ENCODE peak calls at places on chromosomes 7 and 10, in eight cellular contexts. N is cardiac muscle cell, H is left lung, Y is AG09319, K is neural crest cell, M is left ventricle myocardium inferior, E is fibroblast of mammary gland, D is right atrium auricular region. F is an unnamed sample.

GRCh38 chr10:35640474-35640873 is 1.6 kb downstream of the FZD8 start:
- DNase-seq in N (peak), H (peak), Y (no peak), K (peak), M (peak), E (peak), D (peak), F (peak)

GRCh38 chr7:132655071-132655761 is 78.9 kb upstream of the PLXNA4 start:
- DNase-seq in N (peak), H (peak), Y (no peak), K (no peak), M (peak), E (peak), D (peak), F (no peak)

GRCh38 chr10:61398730-61399129 is 54.5 kb downstream of the TMEM26 start:
- DNase-seq in N (no peak), H (no peak), Y (no peak), K (no peak), M (no peak), E (no peak), D (no peak), F (no peak)

GRCh38 chr10:58023341-58024073 is 244.2 kb downstream of the IPMK start:
- DNase-seq in N (no peak), H (no peak), Y (peak), K (no peak), M (no peak), E (peak), D (no peak), F (no peak)

GRCh38 chr7:71733108-71733870 is 601.3 kb downstream of the GALNT17 start:
- DNase-seq in N (peak), H (peak), Y (peak), K (peak), M (peak), E (peak), D (peak), F (peak)

GRCh38 chr10:24907956-24908355 is 44.5 kb downstream of the PRTFDC1 start:
- DNase-seq in N (no peak), H (no peak), Y (no peak), K (no peak), M (no peak), E (no peak), D (no peak), F (no peak)

GRCh38 chr10:93357680-93358079 is 124.5 kb downstream of the MYOF start:
- DNase-seq in N (peak), H (no peak), Y (no peak), K (no peak), M (no peak), E (peak), D (no peak), F (no peak)

GRCh38 chr7:66070222-66070621 is 5.4 kb upstream of the ASL start:
- DNase-seq in N (no peak), H (no peak), Y (no peak), K (no peak), M (no peak), E (peak), D (no peak), F (no peak)

GRCh38 chr10:87915989-87916388 is 52.6 kb downstream of the PTEN start:
- DNase-seq in N (no peak), H (no peak), Y (no peak), K (no peak), M (no peak), E (peak), D (no peak), F (no peak)

GRCh38 chr7:40469481-40469880 is 334.7 kb downstream of the SUGCT start:
- DNase-seq in N (no peak), H (no peak), Y (no peak), K (no peak), M (no peak), E (peak), D (no peak), F (no peak)

GRCh38 chr7:159139202-159139601 is 5.5 kb downstream of the VIPR2 start:
- DNase-seq in N (no peak), H (no peak), Y (no peak), K (no peak), M (no peak), E (no peak), D (no peak), F (no peak)

GRCh38 chr7:6479067-6479466 is 31.3 kb upstream of the DAGLB start:
- DNase-seq in N (no peak), H (no peak), Y (no peak), K (no peak), M (no peak), E (no peak), D (no peak), F (peak)

GRCh38 chr7:63025815-63026214 is 972.8 kb upstream of the ZNF722 start:
- DNase-seq in N (no peak), H (no peak), Y (no peak), K (no peak), M (no peak), E (no peak), D (no peak), F (no peak)

GRCh38 chr7:145845345-145845744 is 271.3 kb upstream of the CNTNAP2 start:
- DNase-seq in N (no peak), H (no peak), Y (no peak), K (no peak), M (no peak), E (no peak), D (no peak), F (no peak)

GRCh38 chr7:145850636-145851035 is 266.0 kb upstream of the CNTNAP2 start:
- DNase-seq in N (no peak), H (no peak), Y (no peak), K (no peak), M (no peak), E (no peak), D (no peak), F (no peak)

DNA sequence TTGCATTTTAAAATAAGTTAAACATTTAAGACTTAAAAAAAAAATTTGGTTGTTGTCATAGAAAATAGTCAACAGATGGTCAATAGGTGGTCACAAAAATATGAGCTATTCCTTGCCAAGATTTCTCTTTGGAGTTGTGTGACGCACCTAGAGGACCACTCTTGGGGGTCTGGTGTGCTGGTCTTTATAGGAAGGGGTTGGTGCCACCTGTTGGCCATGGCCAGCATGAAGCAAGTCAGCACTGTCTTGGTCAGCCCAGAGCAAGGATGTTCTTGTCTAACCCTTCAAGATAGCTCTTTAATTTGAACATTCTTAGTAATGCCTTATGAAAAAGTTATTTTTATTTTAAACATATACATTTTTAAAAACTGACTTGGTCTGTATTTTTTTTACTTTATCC is 267.9 kb upstream of the CNTNAP2 start:
- DNase-seq in N (peak), H (no peak), Y (no peak), K (peak), M (no peak), E (no peak), D (no peak), F (no peak)
- TF ChIP-seq CTCF in N (peak), H (no peak), Y (no peak), K (peak), M (peak), E (no peak), D (no peak), F (no peak)

GRCh38 chr7:23075571-23075970 is 30.0 kb upstream of the KLHL7 start:
- DNase-seq in N (peak), H (no peak), Y (no peak), K (no peak), M (peak), E (no peak), D (no peak), F (no peak)

GRCh38 chr7:23076774-23077173 is 28.8 kb upstream of the KLHL7 start:
- DNase-seq in N (no peak), H (no peak), Y (no peak), K (no peak), M (no peak), E (no peak), D (no peak), F (no peak)

GRCh38 chr7:23074443-23075244 is 30.9 kb upstream of the KLHL7 start:
- DNase-seq in N (no peak), H (no peak), Y (no peak), K (no peak), M (no peak), E (no peak), D (no peak), F (no peak)

GRCh38 chr7:23067271-23067670 is 38.3 kb upstream of the KLHL7 start:
- DNase-seq in N (no peak), H (no peak), Y (no peak), K (no peak), M (no peak), E (peak), D (no peak), F (no peak)

GRCh38 chr7:23072916-23073315 is 32.7 kb upstream of the KLHL7 start:
- DNase-seq in N (peak), H (no peak), Y (no peak), K (no peak), M (no peak), E (no peak), D (no peak), F (no peak)
- TF ChIP-seq CTCF in N (peak), H (no peak), Y (no peak), K (no peak), M (no peak), E (no peak), D (no peak), F (no peak)

DNA sequence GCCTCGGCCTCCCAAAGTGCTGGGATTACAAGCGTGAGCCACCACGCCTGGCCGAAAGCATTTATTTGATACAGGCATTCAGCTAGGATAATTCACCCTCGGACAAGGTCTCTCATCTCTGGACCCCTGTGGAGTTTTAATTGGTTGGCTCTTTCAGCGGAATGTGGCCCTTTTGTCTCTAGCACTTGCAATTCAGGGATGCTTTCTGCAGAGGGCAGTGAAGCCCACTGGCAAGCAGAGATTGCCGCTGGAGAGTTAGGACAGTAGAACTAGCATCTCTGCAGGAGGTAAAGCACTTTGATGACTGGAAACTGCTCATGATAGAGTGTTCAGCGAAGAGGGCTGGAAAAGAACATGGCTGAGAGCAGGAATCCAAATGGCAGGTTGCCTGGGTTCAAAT is 62.0 kb downstream of the SUFU start:
- DNase-seq in N (no peak), H (no peak), Y (no peak), K (no peak), M (no peak), E (no peak), D (no peak), F (no peak)
- TF ChIP-seq CTCF in N (no peak), H (no peak), Y (no peak), K (no peak), M (no peak), E (no peak), D (no peak), F (no peak)

DNA sequence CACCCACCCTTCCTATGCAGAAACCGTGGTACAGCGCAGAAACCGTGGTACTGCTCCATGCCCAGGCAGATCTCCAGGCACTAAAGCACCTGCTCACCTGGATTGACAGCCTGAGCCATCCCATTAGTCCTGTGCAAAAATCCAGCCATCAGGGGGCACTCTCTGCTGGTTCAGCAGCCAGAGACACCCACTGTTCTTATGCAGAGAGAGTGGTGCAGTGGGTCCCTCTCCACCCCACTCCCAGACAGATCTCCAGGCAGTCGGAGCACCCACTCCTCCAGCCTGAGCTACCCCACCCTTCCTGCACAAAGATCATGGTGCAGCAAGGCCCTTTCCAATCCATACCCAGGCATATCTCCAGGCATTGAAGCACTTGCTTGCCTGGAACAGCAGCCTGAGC is 219.8 kb downstream of the CTNNA3 start:
- DNase-seq in N (no peak), H (no peak), Y (no peak), K (no peak), M (no peak), E (no peak), D (no peak), F (no peak)
- TF ChIP-seq CTCF in N (no peak), H (no peak), Y (no peak), K (no peak), M (no peak), E (no peak), D (no peak), F (no peak)

DNA sequence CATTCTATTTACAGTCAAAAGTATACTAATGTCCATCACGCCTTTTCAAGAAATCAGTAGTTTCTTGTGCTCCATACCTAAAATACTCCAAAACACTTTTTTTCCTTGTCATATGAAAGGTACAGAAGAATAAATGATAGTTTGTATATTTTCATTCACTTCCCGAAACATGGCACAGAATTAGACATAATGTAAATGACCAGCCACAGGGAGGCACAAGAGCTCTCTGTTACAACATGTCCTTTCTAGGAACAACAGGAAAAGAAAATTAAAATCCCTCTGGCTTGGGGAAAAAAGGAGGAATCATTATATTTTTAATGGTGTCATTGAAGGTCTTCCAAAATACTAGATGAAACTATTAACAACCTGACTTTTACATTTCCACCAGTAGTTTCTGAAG is 331.2 kb downstream of the ACTR3B start:
- DNase-seq in N (no peak), H (no peak), Y (no peak), K (no peak), M (no peak), E (no peak), D (no peak), F (no peak)
- TF ChIP-seq CTCF in N (no peak), H (no peak), Y (no peak), K (no peak), M (no peak), E (no peak), D (no peak), F (no peak)

DNA sequence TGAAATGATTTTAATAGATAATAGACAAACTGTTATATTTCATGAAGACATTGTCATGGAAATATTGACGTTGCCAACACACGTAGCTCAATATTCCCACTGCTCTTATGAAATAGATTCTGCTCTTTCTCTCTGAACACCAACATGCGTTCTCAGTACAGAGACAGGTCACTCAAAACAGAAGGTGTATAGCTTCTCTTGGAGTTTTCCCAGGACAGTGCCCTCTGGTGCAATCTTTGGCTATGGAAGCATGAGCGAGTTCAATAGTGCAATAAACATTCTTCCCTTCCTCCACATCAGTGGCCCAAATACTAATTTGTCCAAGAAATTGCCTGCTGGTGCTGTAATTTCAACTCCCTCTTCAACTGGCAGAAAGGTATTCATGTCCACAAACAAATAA is 145.3 kb downstream of the MAGI2 start:
- DNase-seq in N (peak), H (no peak), Y (no peak), K (no peak), M (no peak), E (peak), D (no peak), F (no peak)
- TF ChIP-seq CTCF in N (peak), H (no peak), Y (no peak), K (no peak), M (peak), E (peak), D (peak), F (no peak)

DNA sequence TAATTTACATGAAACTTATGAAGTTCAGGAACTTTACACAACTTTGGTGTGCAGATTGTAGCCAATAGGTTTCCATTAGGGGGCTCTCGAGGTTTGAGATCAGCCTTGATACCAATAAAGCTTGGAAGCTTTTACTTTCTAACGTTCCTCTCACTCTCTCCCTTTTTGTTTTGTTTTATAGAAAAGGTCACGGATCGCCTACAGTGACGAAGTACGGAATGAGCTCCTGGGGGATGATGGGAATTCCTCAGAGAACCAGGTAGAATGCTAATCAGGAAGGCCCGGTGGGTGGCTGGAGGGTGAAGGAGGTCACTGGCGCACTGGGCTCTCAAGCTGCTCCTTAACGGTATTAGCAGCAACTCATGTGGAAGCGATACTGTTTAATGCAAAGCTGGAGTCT is 79.9 kb downstream of the VTI1A start:
- DNase-seq in N (no peak), H (no peak), Y (no peak), K (no peak), M (no peak), E (peak), D (no peak), F (no peak)
- TF ChIP-seq CTCF in N (no peak), H (no peak), Y (peak), K (no peak), M (no peak), E (no peak), D (no peak), F (no peak)

GRCh38 chr10:51368943-51369342 is 294.7 kb downstream of the PRKG1 start:
- DNase-seq in N (no peak), H (no peak), Y (no peak), K (no peak), M (no peak), E (no peak), D (no peak), F (no peak)
- TF ChIP-seq CTCF in N (peak), H (no peak), Y (no peak), K (peak), M (no peak), E (peak), D (no peak), F (no peak)

DNA sequence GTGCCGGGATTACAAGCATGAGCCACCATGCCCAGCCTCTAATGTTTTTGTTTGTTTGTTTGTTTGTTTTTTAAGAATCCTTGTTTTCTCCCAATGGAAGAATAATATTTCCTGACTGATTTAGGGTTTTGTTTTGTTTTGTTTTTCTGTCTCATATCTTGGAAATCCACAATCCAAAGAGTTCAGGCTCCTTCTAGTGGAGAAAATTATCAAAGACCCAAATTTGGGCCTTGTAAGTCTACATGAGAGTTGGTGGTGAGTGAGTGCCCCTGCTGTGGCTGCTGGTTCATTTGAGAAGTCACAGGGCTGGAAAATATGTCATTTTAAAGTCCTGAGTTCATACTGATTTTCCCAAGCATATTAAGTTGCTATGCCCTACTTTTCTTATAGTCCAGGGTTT is 33.5 kb upstream of the KLHL7 start:
- DNase-seq in N (peak), H (no peak), Y (no peak), K (no peak), M (no peak), E (peak), D (no peak), F (no peak)
- TF ChIP-seq CTCF in N (peak), H (no peak), Y (peak), K (no peak), M (no peak), E (peak), D (peak), F (no peak)

DNA sequence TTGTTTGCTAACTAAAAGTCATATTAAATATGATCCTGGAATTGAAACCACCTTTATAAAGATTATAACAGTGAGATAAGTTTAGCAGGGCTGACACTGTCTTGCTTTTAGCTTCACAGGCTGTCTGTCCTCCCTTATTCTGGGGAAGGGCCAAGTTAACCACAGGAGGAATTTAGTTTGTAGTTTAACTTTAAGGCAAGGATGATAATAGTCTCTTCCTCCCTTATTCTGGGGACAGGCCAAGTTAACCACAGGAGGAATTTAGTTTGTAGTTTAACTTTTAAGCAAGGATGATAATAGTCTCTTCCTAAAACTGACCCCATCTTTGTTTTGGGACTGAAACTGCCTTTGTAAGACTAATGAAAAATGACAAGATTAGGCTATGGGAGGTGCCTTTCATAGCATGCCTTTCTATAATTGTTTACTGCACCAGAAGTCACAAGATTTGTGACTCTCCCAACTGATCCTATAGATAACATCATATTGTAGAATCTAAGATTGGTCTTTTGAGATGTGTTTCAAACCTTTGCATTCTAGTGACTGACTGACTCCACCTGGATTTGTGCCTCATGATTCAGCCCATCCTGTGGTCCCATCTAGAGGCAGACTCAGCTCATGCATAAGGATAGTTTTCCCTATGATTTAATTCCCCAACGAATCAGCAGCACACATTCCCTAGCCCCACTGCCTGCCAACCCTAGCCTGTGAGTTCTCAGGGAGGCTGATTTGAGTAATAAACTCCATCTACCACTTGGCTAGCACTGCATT is 212.0 kb downstream of the MAGI2 start:
- DNase-seq in N (no peak), H (no peak), Y (peak), K (no peak), M (no peak), E (peak), D (no peak), F (no peak)
- TF ChIP-seq CTCF in N (no peak), H (no peak), Y (no peak), K (no peak), M (no peak), E (no peak), D (no peak), F (no peak)

F was measured in natural killer cell.